ENCODE peak calls at places on chromosomes 3 and 15, in ten cellular contexts. Z is cardiac muscle cell; Y is GM20000; W is H9; U is OCI-LY7; D is CD8-positive, alpha-beta T cell; P is Panc1; Q is cardiac fibroblast; I is foreskin fibroblast; V is IMR-90. T is an unnamed sample.

GRCh38 chr15:38536201-38536676 is 28.4 kb downstream of the RASGRP1 start:
- DNase-seq in Q (peak), P (no peak), Z (no peak), V (peak), D (no peak), U (no peak), I (peak), W (no peak), Y (no peak), T (no peak)

GRCh38 chr3:186613637-186614265 is 891 bp downstream of the AHSG start:
- DNase-seq in U (no peak), Q (no peak), D (no peak), V (no peak), I (no peak), W (no peak), P (no peak), Z (no peak), Y (no peak), T (no peak)

GRCh38 chr3:37772773-37773291 is 88.8 kb upstream of the CTDSPL start:
- DNase-seq in P (no peak), Z (peak), Y (no peak), V (no peak), D (no peak), U (no peak), Q (no peak), I (no peak), W (no peak), T (no peak)

GRCh38 chr3:20321391-20322047 is 135.5 kb upstream of the SGO1 start:
- DNase-seq in V (no peak), Z (no peak), P (no peak), Y (no peak), W (no peak), U (no peak), Q (no peak), D (no peak), I (no peak), T (no peak)

GRCh38 chr3:127288921-127289645 is 1.2 kb upstream of the PRR20G start:
- DNase-seq in V (no peak), Z (no peak), Q (no peak), D (no peak), I (no peak), Y (no peak), W (peak), P (no peak), U (peak), T (no peak)

GRCh38 chr3:178170698-178171535 is 365.3 kb upstream of the KCNMB2 start:
- DNase-seq in Q (peak), W (no peak), I (peak), D (no peak), P (peak), V (peak), Z (no peak), U (no peak), Y (no peak), T (no peak)

GRCh38 chr3:87792532-87793321 is 266.1 kb downstream of the CGGBP1 start:
- DNase-seq in Z (peak), U (no peak), Q (no peak), I (peak), V (no peak), W (peak), Y (no peak), D (no peak), P (no peak), T (peak)

GRCh38 chr15:81152799-81153198 is 18.7 kb downstream of the CFAP161 start:
- DNase-seq in Q (no peak), D (no peak), I (no peak), P (no peak), Y (no peak), U (no peak), W (no peak), V (peak), Z (no peak), T (no peak)

GRCh38 chr3:16369885-16370284 is 104.9 kb downstream of the OXNAD1 start:
- DNase-seq in I (no peak), P (no peak), D (no peak), U (no peak), Y (no peak), W (peak), Z (peak), V (no peak), Q (peak), T (no peak)

GRCh38 chr15:51223771-51224229 is 114.6 kb downstream of the CYP19A1 start:
- DNase-seq in U (no peak), W (no peak), D (no peak), P (peak), Z (no peak), I (peak), Q (peak), V (peak), Y (no peak), T (no peak)

GRCh38 chr15:20280933-20281463 is 260.6 kb downstream of the GOLGA6L6 start:
- DNase-seq in Y (no peak), I (no peak), D (no peak), P (no peak), Q (no peak), V (no peak), Z (no peak), U (no peak), W (no peak), T (no peak)

GRCh38 chr15:46080018-46080417 is 445.2 kb downstream of the SQOR start:
- DNase-seq in P (no peak), V (no peak), W (peak), D (no peak), Q (no peak), U (no peak), Z (no peak), I (peak), Y (no peak), T (peak)

GRCh38 chr3:85576091-85576690 is 617.4 kb downstream of the CADM2 start:
- DNase-seq in Q (peak), I (peak), V (peak), W (peak), U (peak), D (peak), P (peak), Z (peak), Y (peak), T (peak)

GRCh38 chr3:138418556-138419206 is 15.7 kb upstream of the ESYT3 start:
- DNase-seq in W (no peak), U (no peak), Z (no peak), P (no peak), Y (no peak), Q (peak), D (no peak), I (no peak), V (peak), T (no peak)

GRCh38 chr3:165903885-165904284 is 66.7 kb upstream of the BCHE start:
- DNase-seq in D (no peak), W (no peak), P (no peak), V (no peak), Y (no peak), U (no peak), Z (no peak), I (no peak), Q (no peak), T (no peak)

GRCh38 chr15:58114812-58115211 is 23.4 kb upstream of the AQP9 start:
- DNase-seq in Z (no peak), Y (no peak), U (no peak), P (no peak), V (no peak), I (peak), Q (no peak), D (no peak), W (no peak), T (no peak)

GRCh38 chr15:58632789-58633188 is 116.7 kb downstream of the ADAM10 start:
- DNase-seq in W (no peak), V (peak), U (no peak), Y (no peak), Q (peak), D (no peak), Z (no peak), P (no peak), I (no peak), T (no peak)

GRCh38 chr3:134694946-134695543 is 44.2 kb upstream of the KY start:
- DNase-seq in I (no peak), Z (no peak), V (no peak), Q (no peak), D (no peak), U (no peak), Y (no peak), W (no peak), P (no peak), T (no peak)

GRCh38 chr3:101687142-101687931 is 819 bp upstream of the RPL24 start:
- DNase-seq in W (no peak), P (no peak), Z (no peak), Q (no peak), D (peak), V (no peak), I (peak), U (no peak), Y (no peak), T (no peak)

GRCh38 chr3:141285570-141285969 is 53.9 kb downstream of the PXYLP1 start:
- DNase-seq in D (no peak), P (no peak), W (no peak), I (no peak), Y (no peak), Q (no peak), V (no peak), U (no peak), Z (no peak), T (no peak)

GRCh38 chr3:172705166-172705565 is 5.7 kb downstream of the NCEH1 start:
- DNase-seq in W (no peak), D (no peak), Y (no peak), V (no peak), Z (no peak), U (no peak), Q (no peak), P (no peak), I (no peak), T (no peak)

GRCh38 chr15:46555547-46555946 is 920.7 kb downstream of the SQOR start:
- DNase-seq in I (no peak), P (no peak), U (no peak), W (no peak), V (no peak), Y (no peak), D (no peak), Q (no peak), Z (no peak), T (no peak)

GRCh38 chr3:1616715-1617114 is 482.0 kb upstream of the CNTN4 start:
- DNase-seq in U (no peak), P (no peak), Y (no peak), V (no peak), Q (no peak), D (no peak), Z (peak), W (no peak), I (no peak), T (no peak)

GRCh38 chr3:79148786-79149185 is 619.0 kb downstream of the ROBO1 start:
- DNase-seq in P (no peak), I (no peak), V (peak), Z (no peak), Y (no peak), D (no peak), Q (peak), U (no peak), W (no peak), T (no peak)

GRCh38 chr3:13538520-13539284 is 10.2 kb upstream of the FBLN2 start:
- DNase-seq in V (no peak), U (no peak), D (no peak), Z (no peak), Q (no peak), I (no peak), W (peak), Y (no peak), P (no peak), T (no peak)

GRCh38 chr15:77632760-77633133 is at the start of gene LINGO1:
- DNase-seq in U (no peak), I (peak), W (no peak), D (no peak), Q (peak), P (no peak), Z (peak), V (no peak), Y (peak), T (peak)

GRCh38 chr3:106609666-106610301 is 741.0 kb upstream of the CBLB start:
- DNase-seq in Z (peak), Y (peak), W (peak), D (peak), V (peak), I (peak), U (peak), P (peak), Q (peak), T (peak)

GRCh38 chr3:52237659-52238172 is 1.2 kb downstream of the TWF2 start:
- DNase-seq in U (no peak), Z (no peak), W (peak), P (no peak), Y (no peak), V (peak), Q (peak), I (peak), D (no peak), T (no peak)

GRCh38 chr3:184766555-184767261 is 45.3 kb upstream of the VPS8 start:
- DNase-seq in W (peak), U (no peak), Z (no peak), I (no peak), Y (no peak), Q (no peak), V (peak), P (no peak), D (no peak), T (no peak)

GRCh38 chr3:15205934-15206661 is at the start of gene CAPN7:
- DNase-seq in V (peak), P (no peak), Q (peak), Y (peak), D (peak), W (peak), I (peak), Z (peak), U (peak), T (peak)

GRCh38 chr3:132406587-132406986 is 10.7 kb upstream of the DNAJC13 start:
- DNase-seq in V (no peak), U (no peak), Z (no peak), Q (no peak), P (no peak), W (no peak), D (no peak), Y (no peak), I (no peak), T (no peak)

GRCh38 chr3:28940530-28940929 is 340.3 kb upstream of the RBMS3 start:
- DNase-seq in P (no peak), D (no peak), Y (peak), Z (no peak), V (peak), Q (peak), W (no peak), U (no peak), I (peak), T (no peak)

GRCh38 chr3:172213765-172214358 is 174.5 kb downstream of the FNDC3B start:
- DNase-seq in I (no peak), V (no peak), P (no peak), W (no peak), Q (no peak), D (no peak), Y (no peak), U (no peak), Z (no peak), T (no peak)

GRCh38 chr3:160869825-160870224 is 113.8 kb downstream of the PPM1L start:
- DNase-seq in D (no peak), Z (no peak), I (no peak), W (no peak), Q (peak), V (no peak), P (no peak), U (no peak), Y (no peak), T (no peak)

GRCh38 chr15:89759835-89760234 is 8.8 kb upstream of the MESP1 start:
- DNase-seq in D (no peak), I (no peak), V (no peak), Z (no peak), U (no peak), W (no peak), Q (no peak), Y (no peak), P (no peak), T (no peak)

GRCh38 chr15:89760303-89761008 is 9.4 kb upstream of the MESP1 start:
- DNase-seq in Y (peak), D (peak), W (peak), Z (peak), I (peak), U (peak), P (peak), V (peak), Q (peak), T (peak)

GRCh38 chr15:89758981-89759380 is 7.9 kb upstream of the MESP1 start:
- DNase-seq in W (no peak), I (no peak), V (no peak), D (no peak), Z (no peak), P (no peak), U (no peak), Y (no peak), Q (no peak), T (no peak)

GRCh38 chr15:89761929-89762328 is 10.9 kb upstream of the MESP1 start:
- DNase-seq in P (no peak), Y (no peak), I (no peak), Z (no peak), W (no peak), U (no peak), V (no peak), Q (no peak), D (no peak), T (no peak)

GRCh38 chr15:89761009-89761831 is 10.2 kb upstream of the MESP1 start:
- DNase-seq in I (no peak), V (no peak), Q (no peak), W (no peak), Y (no peak), U (no peak), P (no peak), D (no peak), Z (no peak), T (no peak)
- TF ChIP-seq CTCF in I (no peak), V (no peak), Q (no peak), W (peak), Y (no peak), U (peak), P (no peak), D (peak), Z (no peak), T (no peak)

GRCh38 chr3:33919312-33919711 is 120.9 kb downstream of the PDCD6IP start:
- DNase-seq in Z (no peak), Y (no peak), I (no peak), P (no peak), D (no peak), Q (no peak), W (no peak), V (peak), U (no peak), T (no peak)

GRCh38 chr3:33918357-33918756 is 119.9 kb downstream of the PDCD6IP start:
- DNase-seq in Y (no peak), W (no peak), D (no peak), V (no peak), Q (no peak), P (no peak), U (no peak), I (no peak), Z (no peak), T (no peak)

GRCh38 chr3:33919721-33920120 is 121.3 kb downstream of the PDCD6IP start:
- DNase-seq in Q (no peak), D (no peak), Z (no peak), P (no peak), V (no peak), I (no peak), Y (no peak), U (no peak), W (no peak), T (no peak)

GRCh38 chr3:33914731-33915389 is 116.4 kb downstream of the PDCD6IP start:
- DNase-seq in U (no peak), V (no peak), Z (no peak), Y (no peak), I (no peak), P (no peak), D (no peak), Q (no peak), W (no peak), T (no peak)

DNA sequence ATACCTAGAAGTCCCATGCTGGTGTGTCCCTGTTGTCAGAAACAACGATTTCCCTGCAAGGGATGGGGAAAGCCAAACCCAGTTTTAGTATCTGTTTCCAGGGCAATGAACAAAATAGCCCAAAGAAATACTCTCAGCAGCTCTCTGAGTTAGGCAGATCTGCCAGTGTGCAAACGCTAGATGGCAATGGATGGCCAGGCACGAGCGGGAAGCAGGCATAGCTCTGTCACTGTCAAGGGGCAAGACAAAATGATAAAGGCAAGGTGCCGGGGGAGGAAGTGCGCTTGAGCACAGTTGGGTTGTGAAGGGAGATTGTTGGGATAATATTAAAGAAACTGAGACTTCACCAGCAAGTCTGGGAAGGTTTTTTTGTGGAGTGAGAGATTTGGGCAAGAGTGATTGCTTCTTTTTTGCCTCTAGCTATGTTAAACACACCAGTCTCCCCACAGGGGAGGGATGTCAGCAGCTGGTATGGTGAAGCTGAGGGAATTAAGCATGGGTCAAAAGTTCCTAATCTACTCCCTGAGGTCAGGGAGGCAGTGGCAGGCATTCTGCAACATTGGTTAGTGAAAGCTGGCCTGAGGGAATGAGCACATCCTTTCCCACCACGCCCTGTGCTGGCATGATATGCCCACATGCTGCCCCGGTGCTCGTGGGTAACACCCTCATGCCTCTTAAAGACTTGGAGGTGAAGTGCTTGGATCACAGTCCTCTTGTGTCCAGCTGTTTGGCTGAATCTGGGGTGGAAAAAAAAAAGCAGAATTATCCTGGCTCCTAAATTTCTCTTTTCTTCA is 117.6 kb downstream of the PDCD6IP start:
- DNase-seq in Y (peak), V (peak), Q (peak), W (no peak), D (no peak), U (peak), P (no peak), Z (peak), I (peak), T (no peak)
- TF ChIP-seq CTCF in Y (no peak), V (peak), Q (peak), W (peak), D (no peak), U (peak), P (peak), Z (peak), I (peak), T (peak)

DNA sequence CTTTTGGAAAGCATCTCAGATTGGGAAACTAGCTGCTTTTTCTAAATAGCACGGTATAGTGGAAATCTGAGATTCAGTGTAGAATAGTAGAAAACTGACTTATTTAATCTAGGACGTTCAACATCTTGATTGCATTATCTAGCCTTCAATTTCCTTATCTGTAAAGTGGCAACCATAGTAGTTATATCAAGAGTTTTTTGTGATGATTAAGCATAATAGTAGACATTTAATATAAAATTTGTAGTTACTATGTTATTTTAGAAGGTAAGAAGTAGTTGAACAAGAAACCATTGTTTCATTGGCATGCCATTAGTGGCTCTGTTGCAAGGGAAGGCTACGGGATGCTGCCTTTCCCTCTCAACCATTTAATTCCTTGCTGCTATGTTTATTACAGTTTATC is 367.3 kb downstream of the NAALADL2 start:
- DNase-seq in D (no peak), V (no peak), W (no peak), P (no peak), Q (no peak), Z (no peak), I (no peak), Y (no peak), U (no peak), T (no peak)
- TF ChIP-seq CTCF in D (no peak), V (no peak), W (no peak), P (no peak), Q (no peak), Z (no peak), I (no peak), Y (no peak), U (no peak), T (no peak)

DNA sequence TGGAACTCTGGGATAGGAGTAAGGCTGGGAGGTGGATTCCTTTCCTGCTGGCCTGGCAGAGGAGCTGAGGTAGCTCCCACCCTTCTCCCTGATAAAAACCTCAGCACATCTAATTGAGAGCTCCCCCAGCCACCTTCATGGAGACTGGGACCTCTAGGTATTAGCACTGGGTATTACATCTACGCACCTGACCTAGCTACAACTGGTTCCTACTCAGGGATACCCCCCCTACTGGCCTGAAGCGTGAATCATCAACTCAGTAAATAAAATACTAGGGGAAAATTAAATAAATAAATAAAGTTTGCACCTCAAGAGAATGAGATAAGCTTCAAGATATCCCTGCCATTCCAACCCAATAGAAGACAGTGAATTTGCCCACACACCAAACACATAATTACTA is 140.4 kb downstream of the NEK10 start:
- DNase-seq in D (no peak), Z (no peak), U (no peak), I (no peak), Q (no peak), V (no peak), P (no peak), Y (no peak), W (peak), T (no peak)
- TF ChIP-seq CTCF in D (no peak), Z (no peak), U (peak), I (no peak), Q (no peak), V (peak), P (peak), Y (no peak), W (peak), T (peak)